ENCODE peak calls at places on chromosomes 11 and 22, in nine cellular contexts. R, P, A, U, T, B, J, S and O are unnamed samples.

GRCh38 chr22:28172948-28173360 is 253.9 kb upstream of the PITPNB start:
- DNase-seq in R (no peak), P (no peak), A (no peak), U (no peak), T (no peak), B (no peak), J (no peak), S (no peak), O (no peak)

GRCh38 chr22:24205438-24206189 is 24.3 kb downstream of the SUSD2 start:
- DNase-seq in R (no peak), P (no peak), A (no peak), U (no peak), T (no peak), B (no peak), J (no peak), S (no peak), O (no peak)

GRCh38 chr11:57474017-57474750 is 13.9 kb downstream of the RTN4RL2 start:
- DNase-seq in R (no peak), P (peak; percentile 60), A (no peak), U (no peak), T (no peak), B (no peak), J (no peak), S (peak; percentile 37), O (no peak)

GRCh38 chr11:65417221-65417701 is 5.3 kb upstream of the NEAT1 start:
- DNase-seq in R (no peak), P (no peak), A (no peak), U (no peak), T (peak; percentile 56), B (no peak), J (no peak), S (no peak), O (no peak)

GRCh38 chr11:75431533-75432525 is 1.2 kb downstream of the KLHL35 start:
- DNase-seq in R (no peak), P (no peak), A (no peak), U (no peak), T (no peak), B (no peak), J (no peak), S (no peak), O (no peak)

GRCh38 chr22:36350751-36351594 is 36.8 kb downstream of the MYH9 start:
- DNase-seq in R (no peak), P (no peak), A (no peak), U (no peak), T (no peak), B (no peak), J (no peak), S (peak; percentile 82), O (no peak)

GRCh38 chr22:50599816-50600454 is 658 bp upstream of the MAPK8IP2 start:
- DNase-seq in R (no peak), P (peak; percentile 38), A (peak; percentile 22), U (peak; percentile 52), T (no peak), B (peak; percentile 47), J (peak; percentile 59), S (no peak), O (no peak)

GRCh38 chr11:68525930-68526329 is 65.4 kb downstream of the PPP6R3 start:
- DNase-seq in R (no peak), P (peak; percentile 55), A (no peak), U (no peak), T (no peak), B (peak; percentile 29), J (no peak), S (no peak), O (no peak)

GRCh38 chr11:59668188-59668949 is 468 bp downstream of the PATL1 start:
- DNase-seq in R (peak; percentile 34), P (peak; percentile 50), A (peak; percentile 4), U (peak; percentile 47), T (peak; percentile 69), B (peak; percentile 37), J (peak; percentile 11), S (peak; percentile 46), O (no peak)